ENCODE peak calls at places on chromosomes 3 and 15, in four cellular contexts. One of them, this sample, is unnamed.
A peak's percentile ranks its signal among the peaks of the same experiment; 100 is the strongest.

GRCh38 chr15:35279811-35280210 is 194.7 kb upstream of the NANOGP8 start:
- DNase-seq in H1: no peak
- DNase-seq in H9: no peak
- DNase-seq in IMR-90: peak; percentile 5
- DNase-seq in this sample: no peak

GRCh38 chr3:27312044-27312668 is 57.0 kb downstream of the NEK10 start:
- DNase-seq in H1: no peak
- DNase-seq in H9: no peak
- DNase-seq in IMR-90: peak; percentile 79
- DNase-seq in this sample: peak; percentile 85

GRCh38 chr3:122512284-122512683 is 2.5 kb downstream of the KPNA1 start:
- DNase-seq in H1: no peak
- DNase-seq in H9: peak; percentile 31
- DNase-seq in IMR-90: no peak
- DNase-seq in this sample: no peak

GRCh38 chr3:10475983-10476382 is 29.4 kb downstream of the ATP2B2 start:
- DNase-seq in H1: no peak
- DNase-seq in H9: no peak
- DNase-seq in IMR-90: no peak
- DNase-seq in this sample: no peak

GRCh38 chr3:169345662-169346331 is 317.7 kb downstream of the MECOM start:
- DNase-seq in H1: no peak
- DNase-seq in H9: no peak
- DNase-seq in IMR-90: no peak
- DNase-seq in this sample: no peak

GRCh38 chr15:83010709-83011270 is 649 bp downstream of the C15orf40 start:
- DNase-seq in H1: peak; percentile 78
- DNase-seq in H9: peak; percentile 70
- DNase-seq in IMR-90: peak; percentile 78
- DNase-seq in this sample: peak; percentile 87

GRCh38 chr15:57510647-57511046 is 81.1 kb upstream of the MYZAP start:
- DNase-seq in H1: no peak
- DNase-seq in H9: no peak
- DNase-seq in IMR-90: peak; percentile 93
- DNase-seq in this sample: no peak

GRCh38 chr15:39191871-39192281 is 389.0 kb upstream of the THBS1 start:
- DNase-seq in H1: no peak
- DNase-seq in H9: no peak
- DNase-seq in IMR-90: peak; percentile 61
- DNase-seq in this sample: no peak

GRCh38 chr3:190533511-190534282 is 19.8 kb downstream of the IL1RAP start:
- DNase-seq in H1: no peak
- DNase-seq in H9: no peak
- DNase-seq in IMR-90: peak; percentile 93
- DNase-seq in this sample: no peak

GRCh38 chr3:196662033-196662432 is 22.5 kb downstream of the NRROS start:
- DNase-seq in H1: no peak
- DNase-seq in H9: no peak
- DNase-seq in IMR-90: no peak
- DNase-seq in this sample: peak; percentile 65

DNA sequence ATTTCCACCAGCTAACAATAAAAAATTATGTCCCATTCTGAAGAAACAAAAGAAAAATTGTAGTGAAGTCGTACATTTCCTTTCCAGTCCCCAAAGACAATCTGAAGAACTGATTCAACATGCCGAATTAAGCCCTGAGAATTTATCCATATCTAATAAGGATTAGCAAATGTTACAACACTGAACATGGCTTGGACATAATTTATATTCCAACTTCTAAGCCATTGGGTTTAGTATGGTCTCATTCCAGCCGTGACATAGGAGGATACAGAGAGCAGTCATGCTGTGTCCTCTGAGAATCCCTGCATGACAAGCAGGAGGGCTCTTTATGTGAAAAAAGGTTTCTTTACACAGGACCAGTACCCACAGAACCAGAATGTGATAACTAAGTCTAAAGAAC is 231.8 kb upstream of the WNT5A start:
- DNase-seq in H1: no peak
- DNase-seq in H9: no peak
- DNase-seq in IMR-90: no peak
- DNase-seq in this sample: no peak
- H2BK120ac ChIP-seq in H1: no peak overlapping the region
- H2BK120ac ChIP-seq in H9: no peak overlapping the region
- H2BK120ac ChIP-seq in IMR-90: peak overlapping the region; percentile 91
- H2BK120ac ChIP-seq in this sample: no peak overlapping the region

DNA sequence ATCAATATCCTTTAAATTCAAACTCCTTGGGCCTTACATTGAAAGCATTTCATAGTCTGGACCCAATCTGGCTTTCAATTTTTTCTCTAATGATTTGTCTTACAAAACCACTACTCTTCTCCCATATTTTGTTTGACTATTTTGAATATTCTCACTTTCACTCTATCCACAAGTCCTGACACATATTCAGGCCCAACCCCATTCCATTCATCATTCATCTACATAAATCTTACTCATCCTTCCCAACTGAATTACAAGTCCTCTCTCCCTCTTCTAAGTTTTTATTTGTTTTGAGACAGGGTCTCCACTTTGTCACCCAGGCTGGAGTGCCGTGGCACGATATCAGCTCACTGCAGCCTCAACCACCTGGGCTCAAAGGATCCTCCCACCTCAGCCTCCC is 43.6 kb downstream of the TOP2B start:
- DNase-seq in H1: no peak
- DNase-seq in H9: no peak
- DNase-seq in IMR-90: no peak
- DNase-seq in this sample: no peak
- H3K56ac ChIP-seq in H1: no peak overlapping the region
- H3K56ac ChIP-seq in H9: no peak overlapping the region
- H3K56ac ChIP-seq in IMR-90: no peak overlapping the region
- H3K56ac ChIP-seq in this sample: no peak overlapping the region

GRCh38 chr3:184372911-184373310 is 5.1 kb downstream of the THPO start:
- DNase-seq in H1: no peak
- DNase-seq in H9: no peak
- DNase-seq in IMR-90: no peak
- DNase-seq in this sample: no peak

GRCh38 chr3:184373422-184373821 is 4.6 kb downstream of the THPO start:
- DNase-seq in H1: no peak
- DNase-seq in H9: no peak
- DNase-seq in IMR-90: no peak
- DNase-seq in this sample: no peak

GRCh38 chr3:184368804-184369183 is 7.3 kb downstream of the POLR2H start:
- DNase-seq in H1: no peak
- DNase-seq in H9: no peak
- DNase-seq in IMR-90: peak; percentile 75
- DNase-seq in this sample: no peak

GRCh38 chr3:184372296-184372821 is 5.6 kb downstream of the THPO start:
- DNase-seq in H1: no peak
- DNase-seq in H9: no peak
- DNase-seq in IMR-90: no peak
- DNase-seq in this sample: no peak

DNA sequence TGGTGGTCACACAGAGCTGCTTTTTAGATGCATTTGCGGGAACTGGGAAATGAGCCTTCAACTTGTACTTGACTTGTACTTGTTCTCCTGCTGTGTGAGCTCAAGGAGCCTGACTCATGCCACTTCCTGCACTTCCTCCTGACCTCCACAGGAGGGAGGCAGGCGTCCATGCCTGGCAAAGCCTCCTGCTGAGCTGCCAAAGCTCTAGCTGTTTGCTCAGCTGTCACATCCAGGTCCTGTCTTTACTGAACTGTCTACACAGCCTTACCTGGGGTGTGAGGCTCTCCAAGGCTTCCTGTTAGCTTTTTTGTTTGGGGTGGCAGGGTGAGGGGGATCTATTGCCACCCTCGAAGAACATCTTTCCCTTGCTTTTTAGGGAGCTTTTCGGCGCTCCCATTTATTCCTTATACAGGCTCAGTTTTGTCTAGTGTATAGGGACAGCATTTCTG is 6.4 kb downstream of the THPO start:
- DNase-seq in H1: peak; percentile 77
- DNase-seq in H9: peak; percentile 89
- DNase-seq in IMR-90: peak; percentile 89
- DNase-seq in this sample: peak; percentile 93
- H2BK120ac ChIP-seq in H1: no peak overlapping the region
- H2BK120ac ChIP-seq in H9: no peak overlapping the region
- H2BK120ac ChIP-seq in IMR-90: no peak overlapping the region
- H2BK120ac ChIP-seq in this sample: no peak overlapping the region

DNA sequence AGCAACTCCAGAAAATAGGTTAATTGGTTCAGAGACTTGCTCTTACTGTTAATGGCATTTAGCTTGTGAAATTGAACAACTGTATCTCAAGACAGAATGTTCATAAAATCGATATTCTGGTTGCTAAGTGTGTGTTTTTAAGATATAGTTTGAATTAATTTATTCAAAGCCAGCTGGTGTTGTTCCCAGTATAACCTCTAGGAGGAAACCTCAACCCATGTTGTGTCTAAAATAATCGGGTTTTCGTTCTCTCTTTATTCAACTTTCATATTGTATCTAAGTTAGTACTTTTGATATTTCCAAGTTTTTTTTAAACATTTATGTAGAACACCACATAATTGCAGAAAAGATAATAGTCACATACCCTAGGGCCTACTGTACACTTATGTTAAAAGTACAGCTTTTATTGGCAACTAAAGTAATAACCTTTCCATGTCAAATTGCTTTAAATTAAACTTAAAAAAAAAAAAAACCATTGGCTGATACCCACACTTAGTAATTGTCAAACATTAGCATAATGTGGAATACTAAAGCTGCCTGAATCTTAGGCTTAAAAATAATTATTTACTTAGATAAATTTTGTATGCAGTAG is 90.9 kb downstream of the SAMMSON start:
- DNase-seq in H1: no peak
- DNase-seq in H9: no peak
- DNase-seq in IMR-90: peak; percentile 28
- DNase-seq in this sample: no peak
- H3K56ac ChIP-seq in H1: no peak overlapping the region
- H3K56ac ChIP-seq in H9: no peak overlapping the region
- H3K56ac ChIP-seq in IMR-90: no peak overlapping the region
- H3K56ac ChIP-seq in this sample: no peak overlapping the region

DNA sequence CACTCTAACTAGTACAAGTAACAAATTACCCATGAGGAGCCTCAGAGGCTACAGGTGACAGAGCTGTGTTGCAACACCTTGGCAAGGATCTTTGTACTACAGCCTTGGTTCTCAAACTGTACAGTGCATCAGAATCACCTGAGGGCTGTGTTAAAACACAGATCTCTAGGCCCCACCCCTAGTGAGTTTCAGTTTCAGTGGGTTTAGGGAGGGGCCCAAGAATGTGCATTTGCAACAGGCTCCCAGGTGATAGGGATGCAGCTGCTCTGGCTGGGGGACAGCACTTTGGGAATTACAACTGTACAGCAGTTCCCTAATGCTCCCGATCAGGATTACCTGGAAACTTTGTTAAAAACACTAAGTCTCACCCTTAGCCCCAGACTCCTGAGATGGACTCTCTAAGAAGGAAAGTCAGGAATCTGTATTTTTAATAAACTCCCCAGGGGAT is 66.1 kb upstream of the NR2F2 start:
- DNase-seq in H1: no peak
- DNase-seq in H9: no peak
- DNase-seq in IMR-90: no peak
- DNase-seq in this sample: no peak
- H2BK120ac ChIP-seq in H1: no peak overlapping the region
- H2BK120ac ChIP-seq in H9: no peak overlapping the region
- H2BK120ac ChIP-seq in IMR-90: no peak overlapping the region
- H2BK120ac ChIP-seq in this sample: peak overlapping the region; percentile 14

DNA sequence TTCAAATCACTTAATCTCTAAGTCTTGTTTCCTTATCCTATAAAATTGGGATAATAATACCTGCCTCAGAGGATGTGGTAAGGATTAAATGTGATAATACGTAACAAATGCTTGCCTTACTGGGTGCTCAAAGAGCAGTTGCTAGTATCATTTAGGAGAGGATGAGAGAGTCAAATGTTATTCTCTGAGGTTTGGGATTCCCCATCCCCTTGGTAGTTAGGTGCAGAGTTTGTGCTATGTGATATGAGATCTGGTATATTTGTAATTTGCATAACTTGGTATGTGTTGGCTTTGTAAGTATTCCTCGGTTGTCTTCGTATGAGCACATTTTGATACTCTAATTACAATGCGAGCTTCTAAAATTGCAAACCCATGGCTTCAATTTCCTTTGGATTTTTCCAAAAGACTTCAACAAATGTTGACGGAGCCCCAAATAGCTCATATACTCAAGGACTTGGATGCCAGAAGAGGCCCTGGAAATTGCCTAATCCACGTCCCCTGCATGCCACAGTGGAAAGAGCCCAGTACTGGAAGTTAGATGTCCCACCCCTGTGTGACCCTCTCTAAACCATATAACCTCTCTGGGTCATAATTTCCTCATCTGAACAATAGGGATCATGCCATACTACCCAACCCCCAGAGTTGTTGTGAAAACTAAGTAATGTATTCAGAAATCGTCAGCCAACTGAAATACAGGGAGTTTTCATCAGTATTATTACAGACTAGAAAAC is 85.0 kb downstream of the FBN1 start:
- DNase-seq in H1: no peak
- DNase-seq in H9: no peak
- DNase-seq in IMR-90: no peak
- DNase-seq in this sample: no peak
- H3K56ac ChIP-seq in H1: no peak overlapping the region
- H3K56ac ChIP-seq in H9: no peak overlapping the region
- H3K56ac ChIP-seq in IMR-90: no peak overlapping the region
- H3K56ac ChIP-seq in this sample: no peak overlapping the region

DNA sequence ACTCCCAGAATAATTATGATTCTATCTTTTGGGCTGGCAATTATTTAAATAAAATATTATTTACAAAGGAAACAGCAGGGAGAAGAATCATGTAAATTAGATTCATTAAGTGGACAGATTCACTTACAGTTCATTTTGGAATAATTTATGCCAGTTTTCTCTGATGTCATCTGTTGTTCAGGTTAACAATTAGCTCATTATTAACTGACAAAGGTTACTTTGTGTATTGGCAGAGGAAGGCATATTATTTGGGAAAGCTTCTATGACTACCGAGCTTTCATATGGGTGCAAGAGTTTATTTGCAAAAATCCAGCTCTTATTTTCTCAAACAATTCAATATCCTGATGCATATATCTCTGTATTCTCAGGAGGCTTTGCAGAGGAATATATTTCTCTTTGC is 224.4 kb downstream of the CHST2 start:
- DNase-seq in H1: no peak
- DNase-seq in H9: no peak
- DNase-seq in IMR-90: no peak
- DNase-seq in this sample: no peak
- H2BK120ac ChIP-seq in H1: no peak overlapping the region
- H2BK120ac ChIP-seq in H9: no peak overlapping the region
- H2BK120ac ChIP-seq in IMR-90: no peak overlapping the region
- H2BK120ac ChIP-seq in this sample: no peak overlapping the region